ENCODE peak calls at places on chromosomes 11 and 22, in eight cellular contexts. P is DMS153; L is astrocyte of the spinal cord; D is GM23338; I is iPS DF 6.9; W is fibroblast of villous mesenchyme; V is D341Med; N is naive thymus-derived CD8-positive, alpha-beta T cell. C is an unnamed sample.

GRCh38 chr11:67674442-67674871 is at the start of gene ALDH3B2:
- DNase-seq in P (peak; percentile 88), L (no peak), W (no peak), I (no peak), N (no peak), V (no peak), D (no peak), C (peak; percentile 55)

GRCh38 chr11:128302425-128303186 is 284.8 kb downstream of the ETS1 start:
- DNase-seq in L (no peak), V (no peak), I (no peak), D (no peak), P (peak; percentile 72), N (peak; percentile 47), W (no peak), C (no peak)

GRCh38 chr11:72736452-72737069 is 15.6 kb downstream of the ARAP1 start:
- DNase-seq in L (no peak), W (peak; percentile 65), P (no peak), N (peak; percentile 63), I (no peak), D (no peak), V (no peak), C (no peak)

GRCh38 chr11:62804310-62805043 is 763 bp downstream of the NXF1 start:
- DNase-seq in P (no peak), W (peak; percentile 62), L (peak; percentile 51), N (no peak), V (no peak), D (no peak), I (no peak), C (no peak)

GRCh38 chr22:31206896-31207687 is 5.0 kb upstream of the LIMK2 start:
- DNase-seq in P (peak; percentile 18), L (no peak), N (no peak), W (no peak), I (no peak), V (peak; percentile 51), D (no peak), C (no peak)

GRCh38 chr11:1511937-1512496 is 25.4 kb upstream of the MOB2 start:
- DNase-seq in I (no peak), N (no peak), D (no peak), P (no peak), W (no peak), V (no peak), L (no peak), C (no peak)

GRCh38 chr11:135027461-135027860 is 615.4 kb upstream of the B3GAT1 start:
- DNase-seq in W (peak; percentile 52), I (peak; percentile 52), L (peak; percentile 49), V (no peak), N (no peak), D (peak; percentile 89), P (no peak), C (peak; percentile 90)

GRCh38 chr11:72278911-72279310 is 34.9 kb upstream of the PHOX2A start:
- DNase-seq in N (no peak), L (peak; percentile 62), V (no peak), W (peak; percentile 30), I (no peak), D (no peak), P (no peak), C (no peak)

GRCh38 chr22:35418088-35418487 is 18.1 kb downstream of the MCM5 start:
- DNase-seq in D (no peak), N (no peak), W (no peak), L (no peak), P (no peak), V (no peak), I (no peak), C (no peak)

GRCh38 chr11:8671242-8671641 is 11.2 kb downstream of the TRIM66 start:
- DNase-seq in V (no peak), D (peak; percentile 94), W (peak; percentile 87), I (peak; percentile 75), L (peak; percentile 97), N (no peak), P (no peak), C (peak; percentile 92)

GRCh38 chr11:124740277-124740882 is 638 bp downstream of the NRGN start:
- DNase-seq in N (no peak), D (peak; percentile 43), P (no peak), L (no peak), W (no peak), V (peak; percentile 66), I (no peak), C (peak; percentile 78)

GRCh38 chr11:42951266-42951665 is 360.5 kb upstream of the API5 start:
- DNase-seq in D (no peak), P (peak; percentile 14), L (no peak), N (no peak), I (no peak), W (no peak), V (no peak), C (no peak)

GRCh38 chr11:35237860-35238715 is 99.1 kb downstream of the CD44 start:
- DNase-seq in I (peak; percentile 71), W (peak; percentile 67), V (peak; percentile 59), P (peak; percentile 13), D (peak; percentile 96), L (peak; percentile 45), N (peak; percentile 36), C (peak; percentile 88)

GRCh38 chr11:101323997-101324396 is 194.4 kb upstream of the PGR start:
- DNase-seq in L (no peak), D (peak; percentile 34), W (no peak), P (no peak), V (no peak), N (no peak), I (no peak), C (peak; percentile 50)

GRCh38 chr22:39623603-39624500 is 53.3 kb downstream of the CACNA1I start:
- DNase-seq in I (no peak), L (no peak), W (no peak), N (no peak), V (no peak), D (no peak), P (no peak), C (peak; percentile 74)

GRCh38 chr11:72037554-72038311 is 39.0 kb downstream of the IL18BP start:
- DNase-seq in N (no peak), I (no peak), L (no peak), V (no peak), P (no peak), W (peak; percentile 24), D (no peak), C (no peak)

GRCh38 chr11:119852741-119853140 is 123.7 kb upstream of the NECTIN1 start:
- DNase-seq in I (no peak), D (no peak), N (no peak), L (no peak), V (no peak), W (no peak), P (no peak), C (no peak)

GRCh38 chr11:86067230-86068137 is 1.4 kb downstream of the PICALM start:
- DNase-seq in N (no peak), I (no peak), D (no peak), W (peak; percentile 35), V (no peak), P (no peak), L (no peak), C (no peak)

GRCh38 chr11:9691865-9692264 is 28.0 kb downstream of the SWAP70 start:
- DNase-seq in P (no peak), W (no peak), N (no peak), I (no peak), L (peak; percentile 49), D (no peak), V (no peak), C (no peak)

GRCh38 chr11:102831709-102832492 is 11.5 kb downstream of the MMP3 start:
- DNase-seq in D (peak; percentile 34), W (no peak), V (no peak), I (no peak), L (no peak), N (no peak), P (no peak), C (no peak)

C was measured in endodermal cell.